ENCODE peak calls at places on chromosomes 2 and 18, in five cellular contexts. One of them, this sample, is unnamed.

GRCh38 chr2:19746611-19747309 is 155.0 kb downstream of the TTC32 start:
- DNase-seq in heart right ventricle: peak; percentile 27
- DNase-seq in WERI-Rb-1: peak; percentile 77
- DNase-seq in cardiac fibroblast: peak; percentile 39
- DNase-seq in fibroblast of the aortic adventitia: peak; percentile 17
- DNase-seq in this sample: peak; percentile 42

GRCh38 chr2:3595409-3595808 is 497 bp downstream of the COLEC11 start:
- DNase-seq in fibroblast of the aortic adventitia: no peak
- DNase-seq in WERI-Rb-1: no peak
- DNase-seq in cardiac fibroblast: no peak
- DNase-seq in heart right ventricle: no peak
- DNase-seq in this sample: peak; percentile 64

GRCh38 chr2:98935111-98935770 is 784 bp downstream of the CRACDL start:
- DNase-seq in cardiac fibroblast: no peak
- DNase-seq in fibroblast of the aortic adventitia: no peak
- DNase-seq in heart right ventricle: no peak
- DNase-seq in WERI-Rb-1: no peak
- DNase-seq in this sample: no peak

GRCh38 chr18:37375181-37375580 is 190.4 kb downstream of the CELF4 start:
- DNase-seq in heart right ventricle: no peak
- DNase-seq in WERI-Rb-1: no peak
- DNase-seq in cardiac fibroblast: no peak
- DNase-seq in fibroblast of the aortic adventitia: no peak
- DNase-seq in this sample: no peak

GRCh38 chr2:181305151-181306123 is 151.7 kb upstream of the ITGA4 start:
- DNase-seq in fibroblast of the aortic adventitia: peak; percentile 14
- DNase-seq in cardiac fibroblast: peak; percentile 22
- DNase-seq in heart right ventricle: no peak
- DNase-seq in WERI-Rb-1: no peak
- DNase-seq in this sample: no peak

GRCh38 chr2:157320409-157320808 is 5.2 kb downstream of the ERMN start:
- DNase-seq in WERI-Rb-1: no peak
- DNase-seq in heart right ventricle: no peak
- DNase-seq in cardiac fibroblast: no peak
- DNase-seq in fibroblast of the aortic adventitia: no peak
- DNase-seq in this sample: no peak

GRCh38 chr18:28804512-28805214 is 627.7 kb upstream of the CDH2 start:
- DNase-seq in fibroblast of the aortic adventitia: no peak
- DNase-seq in WERI-Rb-1: no peak
- DNase-seq in heart right ventricle: no peak
- DNase-seq in cardiac fibroblast: no peak
- DNase-seq in this sample: no peak

GRCh38 chr2:152664725-152665124 is 52.5 kb downstream of the PRPF40A start:
- DNase-seq in cardiac fibroblast: no peak
- DNase-seq in heart right ventricle: no peak
- DNase-seq in fibroblast of the aortic adventitia: no peak
- DNase-seq in WERI-Rb-1: no peak
- DNase-seq in this sample: no peak

GRCh38 chr18:45245036-45245638 is 370.1 kb upstream of the SLC14A2 start:
- DNase-seq in cardiac fibroblast: no peak
- DNase-seq in fibroblast of the aortic adventitia: peak; percentile 43
- DNase-seq in heart right ventricle: no peak
- DNase-seq in WERI-Rb-1: no peak
- DNase-seq in this sample: no peak

GRCh38 chr2:236627846-236628245 is 58.2 kb downstream of the ACKR3 start:
- DNase-seq in WERI-Rb-1: no peak
- DNase-seq in heart right ventricle: no peak
- DNase-seq in cardiac fibroblast: no peak
- DNase-seq in fibroblast of the aortic adventitia: no peak
- DNase-seq in this sample: no peak

GRCh38 chr18:10020176-10020575 is 106.4 kb downstream of the VAPA start:
- DNase-seq in heart right ventricle: no peak
- DNase-seq in cardiac fibroblast: peak; percentile 34
- DNase-seq in WERI-Rb-1: no peak
- DNase-seq in fibroblast of the aortic adventitia: no peak
- DNase-seq in this sample: no peak

GRCh38 chr2:208064220-208064951 is 39.1 kb upstream of the PLEKHM3 start:
- DNase-seq in cardiac fibroblast: peak; percentile 74
- DNase-seq in heart right ventricle: no peak
- DNase-seq in fibroblast of the aortic adventitia: peak; percentile 93
- DNase-seq in WERI-Rb-1: no peak
- DNase-seq in this sample: no peak

GRCh38 chr18:49275448-49275847 is 185.0 kb downstream of the DYM start:
- DNase-seq in fibroblast of the aortic adventitia: no peak
- DNase-seq in heart right ventricle: no peak
- DNase-seq in WERI-Rb-1: no peak
- DNase-seq in cardiac fibroblast: no peak
- DNase-seq in this sample: no peak

GRCh38 chr18:58288922-58289797 is 245.1 kb downstream of the NEDD4L start:
- DNase-seq in WERI-Rb-1: no peak
- DNase-seq in fibroblast of the aortic adventitia: peak; percentile 11
- DNase-seq in cardiac fibroblast: peak; percentile 21
- DNase-seq in heart right ventricle: no peak
- DNase-seq in this sample: no peak

GRCh38 chr18:9575558-9575957 is 38.8 kb downstream of the PPP4R1 start:
- DNase-seq in heart right ventricle: peak; percentile 42
- DNase-seq in fibroblast of the aortic adventitia: peak; percentile 98
- DNase-seq in cardiac fibroblast: peak; percentile 98
- DNase-seq in WERI-Rb-1: peak; percentile 48
- DNase-seq in this sample: peak; percentile 75

GRCh38 chr2:21372654-21373053 is 248.9 kb downstream of the TDRD15 start:
- DNase-seq in WERI-Rb-1: peak; percentile 53
- DNase-seq in fibroblast of the aortic adventitia: no peak
- DNase-seq in heart right ventricle: no peak
- DNase-seq in cardiac fibroblast: no peak
- DNase-seq in this sample: peak; percentile 58

GRCh38 chr2:8554296-8554806 is 127.5 kb upstream of the ID2 start:
- DNase-seq in fibroblast of the aortic adventitia: no peak
- DNase-seq in heart right ventricle: no peak
- DNase-seq in WERI-Rb-1: no peak
- DNase-seq in cardiac fibroblast: no peak
- DNase-seq in this sample: no peak

GRCh38 chr2:235641956-235642355 is 148.1 kb downstream of the AGAP1 start:
- DNase-seq in heart right ventricle: no peak
- DNase-seq in cardiac fibroblast: no peak
- DNase-seq in fibroblast of the aortic adventitia: no peak
- DNase-seq in WERI-Rb-1: peak; percentile 54
- DNase-seq in this sample: no peak

GRCh38 chr2:3461781-3462492 is 57.4 kb downstream of the ADI1 start:
- DNase-seq in heart right ventricle: no peak
- DNase-seq in WERI-Rb-1: peak; percentile 45
- DNase-seq in fibroblast of the aortic adventitia: peak; percentile 70
- DNase-seq in cardiac fibroblast: peak; percentile 66
- DNase-seq in this sample: peak; percentile 37

GRCh38 chr2:194550702-194551101 is 1106.3 kb upstream of the SLC39A10 start:
- DNase-seq in cardiac fibroblast: no peak
- DNase-seq in fibroblast of the aortic adventitia: no peak
- DNase-seq in WERI-Rb-1: no peak
- DNase-seq in heart right ventricle: no peak
- DNase-seq in this sample: no peak

GRCh38 chr2:102279391-102279735 is 32.0 kb upstream of the IL1RL1 start:
- DNase-seq in fibroblast of the aortic adventitia: no peak
- DNase-seq in WERI-Rb-1: no peak
- DNase-seq in heart right ventricle: no peak
- DNase-seq in cardiac fibroblast: peak; percentile 45
- DNase-seq in this sample: no peak

GRCh38 chr18:56314396-56314795 is 324.0 kb downstream of the TXNL1 start:
- DNase-seq in fibroblast of the aortic adventitia: peak; percentile 32
- DNase-seq in cardiac fibroblast: no peak
- DNase-seq in heart right ventricle: no peak
- DNase-seq in WERI-Rb-1: peak; percentile 17
- DNase-seq in this sample: peak; percentile 27

DNA sequence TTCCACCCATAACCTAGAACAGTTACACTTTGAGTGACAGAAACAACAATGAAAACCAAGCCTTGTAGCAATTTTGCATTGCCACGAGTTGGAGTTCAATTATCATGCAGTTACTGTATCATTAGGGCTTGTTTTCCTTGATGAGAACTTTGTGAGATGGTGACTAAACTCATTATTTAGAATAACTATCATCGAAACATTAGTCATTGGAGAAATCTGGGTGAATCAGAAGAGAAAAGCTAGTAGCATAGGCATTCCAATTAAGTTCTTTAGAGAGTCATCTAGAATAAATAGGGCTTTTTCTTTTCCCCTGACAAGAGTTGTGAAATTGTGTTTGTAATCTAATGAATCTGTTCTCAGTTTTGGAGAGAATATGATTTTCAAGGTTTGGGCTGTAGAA is 122.8 kb upstream of the DOCK10 start:
- DNase-seq in cardiac fibroblast: no peak
- DNase-seq in fibroblast of the aortic adventitia: peak; percentile 17
- DNase-seq in heart right ventricle: no peak
- DNase-seq in WERI-Rb-1: no peak
- DNase-seq in this sample: no peak
- H3K4me3 ChIP-seq in cardiac fibroblast: no peak overlapping the region
- H3K4me3 ChIP-seq in fibroblast of the aortic adventitia: no peak overlapping the region
- H3K4me3 ChIP-seq in heart right ventricle: no peak overlapping the region
- H3K4me3 ChIP-seq in WERI-Rb-1: no peak overlapping the region
- H3K4me3 ChIP-seq in this sample: no peak overlapping the region

DNA sequence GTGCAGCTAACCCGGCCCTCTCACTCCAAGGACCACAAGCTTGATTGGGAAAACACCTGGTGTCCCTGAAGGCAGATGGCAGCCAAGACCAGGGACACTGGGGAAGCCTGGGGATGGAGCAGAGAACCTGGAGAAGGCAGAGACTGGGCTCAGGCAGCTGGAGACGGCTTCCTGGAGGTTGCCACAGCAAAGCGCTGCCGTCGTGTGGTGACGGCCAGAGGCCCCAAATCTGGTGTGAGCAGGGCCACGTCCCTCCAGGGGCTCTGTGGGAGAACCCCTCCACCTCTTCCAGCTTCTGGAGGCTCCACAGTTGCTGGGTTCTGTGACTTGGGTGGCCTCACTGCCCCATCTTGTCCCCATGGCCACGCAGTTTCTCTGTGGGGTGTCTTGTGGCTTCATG is 484.9 kb upstream of the SALL3 start:
- DNase-seq in cardiac fibroblast: no peak
- DNase-seq in WERI-Rb-1: no peak
- DNase-seq in fibroblast of the aortic adventitia: no peak
- DNase-seq in heart right ventricle: no peak
- DNase-seq in this sample: no peak
- H3K4me3 ChIP-seq in cardiac fibroblast: no peak overlapping the region
- H3K4me3 ChIP-seq in WERI-Rb-1: no peak overlapping the region
- H3K4me3 ChIP-seq in fibroblast of the aortic adventitia: no peak overlapping the region
- H3K4me3 ChIP-seq in heart right ventricle: no peak overlapping the region
- H3K4me3 ChIP-seq in this sample: no peak overlapping the region

GRCh38 chr2:111884592-111884964 is 585 bp upstream of the ANAPC1 start:
- DNase-seq in fibroblast of the aortic adventitia: no peak
- DNase-seq in cardiac fibroblast: no peak
- DNase-seq in heart right ventricle: no peak
- DNase-seq in WERI-Rb-1: no peak
- DNase-seq in this sample: no peak

GRCh38 chr2:111883661-111884591 is at the start of gene ANAPC1:
- DNase-seq in fibroblast of the aortic adventitia: peak; percentile 64
- DNase-seq in heart right ventricle: peak; percentile 84
- DNase-seq in WERI-Rb-1: peak; percentile 89
- DNase-seq in cardiac fibroblast: peak; percentile 77
- DNase-seq in this sample: peak; percentile 86
- H3K4me3 ChIP-seq in fibroblast of the aortic adventitia: peak within 1 kb of the TSS; percentile 98
- H3K4me3 ChIP-seq in heart right ventricle: peak within 1 kb of the TSS; percentile 96
- H3K4me3 ChIP-seq in WERI-Rb-1: peak within 1 kb of the TSS; percentile 65
- H3K4me3 ChIP-seq in cardiac fibroblast: peak within 1 kb of the TSS; percentile 96
- H3K4me3 ChIP-seq in this sample: peak within 1 kb of the TSS; percentile 89

GRCh38 chr2:205746408-205746785 is 64.1 kb downstream of the NRP2 start:
- DNase-seq in WERI-Rb-1: no peak
- DNase-seq in fibroblast of the aortic adventitia: no peak
- DNase-seq in cardiac fibroblast: no peak
- DNase-seq in heart right ventricle: no peak
- DNase-seq in this sample: peak; percentile 31

GRCh38 chr2:205749078-205749477 is 66.8 kb downstream of the NRP2 start:
- DNase-seq in WERI-Rb-1: no peak
- DNase-seq in fibroblast of the aortic adventitia: no peak
- DNase-seq in heart right ventricle: no peak
- DNase-seq in cardiac fibroblast: no peak
- DNase-seq in this sample: no peak

GRCh38 chr2:205745661-205746407 is 63.5 kb downstream of the NRP2 start:
- DNase-seq in fibroblast of the aortic adventitia: no peak
- DNase-seq in heart right ventricle: no peak
- DNase-seq in WERI-Rb-1: no peak
- DNase-seq in cardiac fibroblast: no peak
- DNase-seq in this sample: peak; percentile 35

GRCh38 chr2:205747827-205748386 is 65.6 kb downstream of the NRP2 start:
- DNase-seq in WERI-Rb-1: no peak
- DNase-seq in fibroblast of the aortic adventitia: no peak
- DNase-seq in heart right ventricle: no peak
- DNase-seq in cardiac fibroblast: no peak
- DNase-seq in this sample: no peak

DNA sequence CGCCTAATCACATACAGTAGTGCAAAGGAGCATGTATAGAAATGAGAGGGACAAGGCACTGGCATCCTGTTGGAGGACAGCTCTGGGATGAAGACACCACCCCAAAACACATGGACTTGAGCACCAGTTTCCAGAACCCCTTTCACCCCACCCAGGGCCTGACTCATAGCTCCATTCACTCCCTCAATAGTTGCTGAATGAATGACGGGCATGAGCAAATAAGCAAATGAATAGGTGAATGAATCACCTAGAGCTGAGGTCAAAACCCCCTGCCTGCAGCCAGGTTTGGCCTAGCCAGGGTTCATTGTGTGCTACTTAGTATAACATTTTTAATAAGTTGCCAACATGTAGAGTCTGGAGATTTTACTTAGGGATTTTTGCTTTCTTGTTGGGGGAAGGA is 66.4 kb downstream of the NRP2 start:
- DNase-seq in cardiac fibroblast: no peak
- DNase-seq in heart right ventricle: no peak
- DNase-seq in WERI-Rb-1: no peak
- DNase-seq in fibroblast of the aortic adventitia: peak; percentile 24
- DNase-seq in this sample: no peak
- H3K4me3 ChIP-seq in cardiac fibroblast: no peak overlapping the region
- H3K4me3 ChIP-seq in heart right ventricle: no peak overlapping the region
- H3K4me3 ChIP-seq in WERI-Rb-1: no peak overlapping the region
- H3K4me3 ChIP-seq in fibroblast of the aortic adventitia: no peak overlapping the region
- H3K4me3 ChIP-seq in this sample: no peak overlapping the region

This sample was measured in BE2C.